ENCODE peak calls at places on chromosomes 5 and 9, in ten cellular contexts. L is stimulated activated CD8-positive, alpha-beta memory T cell treated with anti-CD3 and anti-CD28 coated beads, Interleukin-15, amount 100 ng/mL, for 4 hours; Q is cardiac muscle cell; O is mesendoderm; J is AML-193; B is lower lobe of right lung; S is AG04450; N is T follicular helper cell; X is NCI-H345; Z is stimulated activated CD4-positive, alpha-beta T cell treated with anti-CD3 and anti-CD28 coated beads, Interleukin-4, amount 100 ng/mL, for 1 hour. H is an unnamed sample.

GRCh38 chr9:6929428-6929827 is 171.7 kb downstream of the KDM4C start:
- DNase-seq in L (no peak), Q (no peak), O (no peak), J (no peak), B (no peak), S (no peak), N (no peak), X (no peak), Z (no peak), H (no peak)

GRCh38 chr5:57277085-57277484 is 103.2 kb downstream of the GPBP1 start:
- DNase-seq in L (no peak), Q (peak), O (peak), J (peak), B (no peak), S (no peak), N (no peak), X (no peak), Z (no peak), H (no peak)

GRCh38 chr9:136185596-136185995 is 19.3 kb downstream of the LHX3 start:
- DNase-seq in L (no peak), Q (no peak), O (no peak), J (no peak), B (no peak), S (no peak), N (no peak), X (no peak), Z (no peak), H (no peak)

GRCh38 chr5:158384535-158385421 is 525.8 kb upstream of the CLINT1 start:
- DNase-seq in L (no peak), Q (peak), O (no peak), J (no peak), B (no peak), S (peak), N (no peak), X (no peak), Z (no peak), H (no peak)

GRCh38 chr9:36164989-36165388 is 4.2 kb upstream of the CCIN start:
- DNase-seq in L (no peak), Q (no peak), O (peak), J (no peak), B (no peak), S (no peak), N (no peak), X (no peak), Z (no peak), H (no peak)

GRCh38 chr9:111807197-111807596 is 12.5 kb upstream of the SHOC1 start:
- DNase-seq in L (no peak), Q (peak), O (no peak), J (no peak), B (no peak), S (no peak), N (no peak), X (no peak), Z (no peak), H (no peak)

GRCh38 chr9:117103711-117104110 is 311.1 kb downstream of the ASTN2 start:
- DNase-seq in L (no peak), Q (no peak), O (no peak), J (no peak), B (no peak), S (no peak), N (no peak), X (no peak), Z (no peak), H (no peak)

GRCh38 chr5:138942066-138942465 is 66.9 kb upstream of the LRRTM2 start:
- DNase-seq in L (no peak), Q (no peak), O (no peak), J (no peak), B (no peak), S (no peak), N (no peak), X (no peak), Z (no peak), H (no peak)

GRCh38 chr9:135181336-135181735 is 93.9 kb downstream of the OLFM1 start:
- DNase-seq in L (no peak), Q (no peak), O (no peak), J (no peak), B (no peak), S (no peak), N (no peak), X (no peak), Z (no peak), H (no peak)

GRCh38 chr9:38526571-38526970 is 93.8 kb downstream of the ANKRD18A start:
- DNase-seq in L (no peak), Q (no peak), O (no peak), J (no peak), B (no peak), S (no peak), N (no peak), X (no peak), Z (no peak), H (no peak)

GRCh38 chr5:61866930-61867329 is 439.1 kb upstream of the KIF2A start:
- DNase-seq in L (no peak), Q (no peak), O (no peak), J (no peak), B (no peak), S (no peak), N (no peak), X (no peak), Z (no peak), H (no peak)

GRCh38 chr5:58187473-58188286 is 272.2 kb downstream of the PLK2 start:
- DNase-seq in L (no peak), Q (no peak), O (no peak), J (no peak), B (no peak), S (no peak), N (no peak), X (no peak), Z (no peak), H (no peak)

GRCh38 chr5:115709585-115709984 is 83.7 kb upstream of the TMED7 start:
- DNase-seq in L (no peak), Q (no peak), O (no peak), J (no peak), B (no peak), S (no peak), N (no peak), X (no peak), Z (no peak), H (no peak)

GRCh38 chr5:37211661-37212060 is 37.5 kb downstream of the CPLANE1 start:
- DNase-seq in L (no peak), Q (peak), O (peak), J (no peak), B (no peak), S (no peak), N (no peak), X (no peak), Z (no peak), H (no peak)

GRCh38 chr5:163407034-163407652 is 30.3 kb upstream of the CCNG1 start:
- DNase-seq in L (no peak), Q (peak), O (peak), J (peak), B (no peak), S (no peak), N (no peak), X (no peak), Z (no peak), H (no peak)

GRCh38 chr9:124278054-124278540 is 20.3 kb downstream of the NEK6 start:
- DNase-seq in L (no peak), Q (no peak), O (peak), J (no peak), B (peak), S (no peak), N (no peak), X (no peak), Z (no peak), H (no peak)

GRCh38 chr9:124477211-124478013 is 27.2 kb downstream of the ADGRD2 start:
- DNase-seq in L (no peak), Q (peak), O (peak), J (no peak), B (no peak), S (no peak), N (no peak), X (peak), Z (no peak), H (no peak)

GRCh38 chr9:108074900-108075299 is 585.3 kb upstream of the KLF4 start:
- DNase-seq in L (no peak), Q (no peak), O (no peak), J (no peak), B (no peak), S (no peak), N (no peak), X (no peak), Z (no peak), H (no peak)

GRCh38 chr9:96383165-96383939 is at the start of gene SLC35D2:
- DNase-seq in L (no peak), Q (peak), O (peak), J (no peak), B (peak), S (no peak), N (no peak), X (peak), Z (peak), H (no peak)

GRCh38 chr9:33651125-33651524 is 127.1 kb downstream of the ANKRD18B start:
- DNase-seq in L (no peak), Q (no peak), O (peak), J (no peak), B (no peak), S (no peak), N (no peak), X (no peak), Z (no peak), H (no peak)

GRCh38 chr5:127988149-127988755 is 95.3 kb upstream of the SLC12A2 start:
- DNase-seq in L (no peak), Q (peak), O (no peak), J (no peak), B (no peak), S (peak), N (no peak), X (peak), Z (no peak), H (no peak)

GRCh38 chr5:68848086-68848485 is 245.7 kb upstream of the SLC30A5 start:
- DNase-seq in L (no peak), Q (no peak), O (no peak), J (no peak), B (no peak), S (no peak), N (no peak), X (no peak), Z (no peak), H (no peak)

GRCh38 chr5:58172946-58173345 is 286.9 kb downstream of the PLK2 start:
- DNase-seq in L (no peak), Q (no peak), O (no peak), J (no peak), B (no peak), S (no peak), N (no peak), X (no peak), Z (no peak), H (no peak)

GRCh38 chr5:15387931-15388330 is 112.0 kb upstream of the FBXL7 start:
- DNase-seq in L (no peak), Q (no peak), O (no peak), J (no peak), B (no peak), S (no peak), N (no peak), X (no peak), Z (no peak), H (no peak)

GRCh38 chr9:82281066-82281465 is 292.5 kb downstream of the SPATA31D1 start:
- DNase-seq in L (no peak), Q (no peak), O (peak), J (no peak), B (no peak), S (no peak), N (no peak), X (no peak), Z (no peak), H (no peak)

GRCh38 chr5:21646469-21646868 is 1206.7 kb downstream of the CDH12 start:
- DNase-seq in L (no peak), Q (peak), O (no peak), J (no peak), B (no peak), S (no peak), N (no peak), X (no peak), Z (no peak), H (no peak)

GRCh38 chr9:91474656-91475055 is 51.0 kb upstream of the NFIL3 start:
- DNase-seq in L (no peak), Q (peak), O (no peak), J (no peak), B (no peak), S (no peak), N (no peak), X (no peak), Z (no peak), H (no peak)

GRCh38 chr5:133613184-133613583 is 843 bp upstream of the FSTL4 start:
- DNase-seq in L (no peak), Q (no peak), O (no peak), J (no peak), B (no peak), S (no peak), N (no peak), X (no peak), Z (no peak), H (no peak)

GRCh38 chr5:169126376-169127043 is 174.4 kb downstream of the SLIT3 start:
- DNase-seq in L (no peak), Q (peak), O (no peak), J (no peak), B (no peak), S (no peak), N (no peak), X (no peak), Z (no peak), H (no peak)

GRCh38 chr5:81826128-81826527 is 75.2 kb upstream of the SSBP2 start:
- DNase-seq in L (no peak), Q (peak), O (peak), J (no peak), B (no peak), S (no peak), N (no peak), X (no peak), Z (no peak), H (no peak)

GRCh38 chr5:73523861-73524260 is 25.6 kb downstream of the BTF3 start:
- DNase-seq in L (no peak), Q (no peak), O (no peak), J (no peak), B (no peak), S (no peak), N (no peak), X (no peak), Z (no peak), H (no peak)

GRCh38 chr5:17151686-17152085 is 65.7 kb upstream of the BASP1 start:
- DNase-seq in L (no peak), Q (no peak), O (peak), J (no peak), B (no peak), S (no peak), N (no peak), X (no peak), Z (no peak), H (no peak)

GRCh38 chr5:172870261-172870806 is 36.3 kb downstream of the ERGIC1 start:
- DNase-seq in L (no peak), Q (peak), O (no peak), J (no peak), B (no peak), S (no peak), N (no peak), X (no peak), Z (no peak), H (no peak)

GRCh38 chr5:82601085-82601484 is 322.9 kb upstream of the RPS23 start:
- DNase-seq in L (no peak), Q (no peak), O (no peak), J (no peak), B (no peak), S (no peak), N (no peak), X (no peak), Z (no peak), H (no peak)